ENCODE peak calls at places on chromosomes 2 and 18, in five cellular contexts. C is ELR, I is NCI-H2081, A is neural crest cell, U is GM10248. B is an unnamed sample.

GRCh38 chr2:98769784-98770183 is 38.9 kb upstream of the MGAT4A start:
- DNase-seq in A (no peak), U (no peak), I (peak), C (no peak), B (no peak)

GRCh38 chr2:158015428-158016076 is 86.1 kb upstream of the UPP2 start:
- DNase-seq in C (no peak), I (no peak), U (no peak), A (no peak), B (no peak)

GRCh38 chr2:52810460-52810859 is 957.1 kb upstream of the CHAC2 start:
- DNase-seq in I (no peak), A (no peak), C (peak), U (peak), B (no peak)

GRCh38 chr2:106704798-106705197 is 181.2 kb downstream of the ST6GAL2 start:
- DNase-seq in U (no peak), C (no peak), I (no peak), A (no peak), B (no peak)

GRCh38 chr2:176092270-176093144 is at the start of gene HOXD13:
- DNase-seq in A (no peak), C (peak), U (no peak), I (peak), B (no peak)

GRCh38 chr2:196468394-196468793 is 171.1 kb upstream of the CCDC150 start:
- DNase-seq in C (no peak), A (no peak), I (no peak), U (no peak), B (no peak)

GRCh38 chr18:47790036-47790435 is 140.4 kb downstream of the SMAD2 start:
- DNase-seq in U (no peak), C (no peak), A (no peak), I (no peak), B (no peak)

GRCh38 chr18:27627927-27628326 is 442.8 kb upstream of the CHST9 start:
- DNase-seq in I (no peak), A (no peak), U (no peak), C (peak), B (no peak)

GRCh38 chr2:241775223-241776177 is 1.1 kb upstream of the GAL3ST2 start:
- DNase-seq in I (no peak), U (no peak), C (no peak), A (no peak), B (no peak)

B was measured in GM12864.